ENCODE peak calls at places on chromosomes 12 and 14, in five cellular contexts. X is left ventricle myocardium superior; L is CD4-positive, CD25-positive, alpha-beta regulatory T cell; D is activated CD4-positive, alpha-beta T cell treated with anti-CD3 and anti-CD28 coated beads, Interleukin-2, amount 50 U/mL, for 1 hour; J is activated T-cell treated with anti-CD3 and anti-CD28 coated beads for 48 hours. Q is an unnamed sample.

GRCh38 chr12:75560167-75560566 is 48.8 kb upstream of the KRR1 start:
- DNase-seq in X (no peak), L (no peak), D (no peak), J (no peak), Q (no peak)

GRCh38 chr12:62260733-62261683 is 804 bp downstream of the USP15 start:
- DNase-seq in X (no peak), L (peak; percentile 72), D (peak; percentile 44), J (peak; percentile 25), Q (no peak)

GRCh38 chr14:68798621-68799020 is 5.8 kb upstream of the ZFP36L1 start:
- DNase-seq in X (no peak), L (no peak), D (no peak), J (no peak), Q (no peak)

GRCh38 chr14:101365329-101366158 is 195.8 kb upstream of the DIO3 start:
- DNase-seq in X (no peak), L (no peak), D (no peak), J (no peak), Q (peak; percentile 46)

GRCh38 chr12:108833355-108833733 is 24.0 kb downstream of the SSH1 start:
- DNase-seq in X (peak; percentile 59), L (no peak), D (no peak), J (no peak), Q (peak; percentile 71)

GRCh38 chr14:49670475-49670874 is 17.5 kb downstream of the POLE2 start:
- DNase-seq in X (no peak), L (no peak), D (no peak), J (no peak), Q (no peak)

GRCh38 chr12:100317371-100317770 is 39.5 kb upstream of the SLC17A8 start:
- DNase-seq in X (no peak), L (no peak), D (no peak), J (no peak), Q (no peak)

GRCh38 chr14:77184396-77185092 is 2.9 kb downstream of the TMEM63C start:
- DNase-seq in X (no peak), L (no peak), D (no peak), J (no peak), Q (no peak)

GRCh38 chr14:36948157-36948859 is 224.1 kb downstream of the SLC25A21 start:
- DNase-seq in X (no peak), L (no peak), D (no peak), J (no peak), Q (no peak)

Q was measured in psoas muscle.